ENCODE peak calls at places on chromosome 18, in six cellular contexts. A, V, D, G, L and H are unnamed samples. For H3K4me1 and H3K9me3, the result is how much of the 10 kb centered on the place peaks cover.

GRCh38 chr18:45755936-45756335 is 32.0 kb downstream of the SLC14A1 start:
- DNase-seq in D (no peak), G (no peak), A (peak), L (no peak), V (no peak), H (no peak)

GRCh38 chr18:22032392-22032961 is 136.9 kb upstream of the GATA6 start:
- DNase-seq in D (no peak), G (no peak), L (no peak), A (peak), V (no peak), H (no peak)

GRCh38 chr18:38933322-38933721 is 1367.7 kb upstream of the CELF4 start:
- DNase-seq in G (no peak), D (no peak), A (no peak), V (no peak), L (no peak), H (no peak)

GRCh38 chr18:48875314-48875941 is 75.3 kb downstream of the SMAD7 start:
- DNase-seq in A (no peak), V (peak), L (no peak), D (no peak), G (no peak), H (no peak)

GRCh38 chr18:65859075-65859474 is 108.3 kb downstream of the CDH7 start:
- DNase-seq in G (no peak), D (no peak), V (no peak), A (peak), L (no peak), H (no peak)

GRCh38 chr18:69172046-69172445 is 228.6 kb upstream of the DOK6 start:
- DNase-seq in G (no peak), D (no peak), A (no peak), V (no peak), L (no peak), H (no peak)

GRCh38 chr18:47746615-47747014 is 183.8 kb downstream of the SMAD2 start:
- DNase-seq in V (no peak), L (no peak), D (no peak), A (no peak), G (no peak), H (no peak)

GRCh38 chr18:23574611-23575308 is 11.5 kb downstream of the NPC1 start:
- DNase-seq in G (no peak), A (no peak), V (no peak), D (no peak), L (no peak), H (no peak)

GRCh38 chr18:36354989-36355388 is 57.5 kb downstream of the FHOD3 start:
- DNase-seq in G (no peak), L (no peak), D (no peak), V (no peak), A (no peak), H (no peak)

GRCh38 chr18:69840445-69840844 is 107.2 kb downstream of the CD226 start:
- DNase-seq in L (no peak), G (no peak), D (no peak), V (no peak), A (no peak), H (no peak)

GRCh38 chr18:23634692-23635091 is 28.0 kb downstream of the ANKRD29 start:
- DNase-seq in D (no peak), A (no peak), G (no peak), L (no peak), V (no peak), H (no peak)

GRCh38 chr18:47935321-47935720 is 4.9 kb upstream of the SMAD2 start:
- DNase-seq in V (no peak), G (no peak), L (no peak), A (no peak), D (no peak), H (no peak)

GRCh38 chr18:74597662-74598349 is at the start of gene ZNF407:
- DNase-seq in D (peak), A (peak), V (peak), L (peak), G (peak), H (peak)

GRCh38 chr18:62741118-62741566 is 25.8 kb downstream of the PHLPP1 start:
- DNase-seq in L (no peak), D (no peak), A (peak), G (no peak), V (no peak), H (no peak)

GRCh38 chr18:46793565-46793964 is 36.7 kb upstream of the ST8SIA5 start:
- DNase-seq in A (no peak), V (no peak), L (no peak), D (no peak), G (no peak), H (no peak)

GRCh38 chr18:12088731-12089375 is 4.8 kb upstream of the ANKRD62 start:
- DNase-seq in L (no peak), A (no peak), D (no peak), V (no peak), G (no peak), H (no peak)

GRCh38 chr18:5167827-5168226 is 29.2 kb downstream of the AKAIN1 start:
- DNase-seq in D (no peak), A (peak), L (no peak), G (no peak), V (no peak), H (no peak)

GRCh38 chr18:46289931-46290330 is 185.7 kb downstream of the HAUS1 start:
- DNase-seq in V (no peak), G (no peak), D (no peak), L (no peak), A (no peak), H (no peak)

GRCh38 chr18:23631746-23632145 is 31.0 kb downstream of the ANKRD29 start:
- DNase-seq in V (no peak), A (no peak), G (no peak), L (no peak), D (no peak), H (no peak)

GRCh38 chr18:45728341-45729010 is 4.5 kb downstream of the SLC14A1 start:
- DNase-seq in V (no peak), G (no peak), L (no peak), D (no peak), A (peak), H (no peak)

GRCh38 chr18:31042391-31043181 is at the start of gene DSC3:
- DNase-seq in L (no peak), D (no peak), V (peak), G (no peak), A (peak), H (no peak)

GRCh38 chr18:31040982-31041345 is 1.6 kb downstream of the DSC3 start:
- DNase-seq in D (no peak), V (no peak), G (no peak), A (peak), L (no peak), H (no peak)

GRCh38 chr18:31039426-31039825 is 3.1 kb downstream of the DSC3 start:
- DNase-seq in L (no peak), A (no peak), V (no peak), G (no peak), D (no peak), H (no peak)

GRCh38 chr18:31042068-31042390 is 513 bp downstream of the DSC3 start:
- DNase-seq in A (no peak), D (no peak), V (no peak), L (no peak), G (no peak), H (no peak)

DNA sequence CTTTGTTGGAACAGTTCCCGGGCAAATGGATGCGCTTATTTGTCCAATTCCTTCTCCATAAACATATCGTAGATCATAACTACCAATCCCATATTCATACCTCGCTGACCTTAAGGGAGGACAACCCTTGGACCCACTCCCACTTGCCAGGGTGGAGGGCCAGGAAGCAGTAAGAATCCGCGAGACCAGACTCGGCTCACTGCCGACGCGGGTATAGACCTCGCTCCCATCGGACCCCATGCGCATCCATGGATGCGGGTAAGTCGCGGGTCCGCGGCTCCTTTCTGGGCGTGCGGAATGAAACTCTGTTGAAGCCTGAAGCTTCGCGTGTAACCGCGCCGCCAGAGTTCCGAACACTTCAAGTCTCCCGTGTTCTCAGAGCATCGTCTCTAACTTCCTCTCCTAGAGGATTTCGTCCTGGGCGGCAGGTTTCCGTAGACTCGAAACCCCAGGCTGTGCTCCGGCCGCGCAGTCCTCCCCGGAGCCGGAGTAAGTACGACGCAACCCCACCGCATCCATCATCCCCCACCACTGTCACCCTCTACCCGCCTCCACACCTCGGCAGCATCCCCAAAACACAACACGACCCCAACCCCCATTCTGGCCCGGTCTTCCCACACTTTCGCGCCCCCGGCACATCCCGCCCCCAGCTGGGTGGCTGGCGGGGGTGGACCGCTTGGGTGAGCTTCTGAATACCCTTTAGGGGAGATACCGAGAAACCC is 1.0 kb downstream of the DSC3 start:
- DNase-seq in L (no peak), V (peak), D (no peak), A (peak), G (no peak), H (no peak)
- H3K27ac ChIP-seq in L (no peak), V (no peak), D (no peak), A (no peak), G (no peak), H (no peak)

GRCh38 chr18:58196164-58196563 is 152.1 kb downstream of the NEDD4L start:
- DNase-seq in G (no peak), L (no peak), D (no peak), V (no peak), A (no peak), H (no peak)
- H3K4me1 ChIP-seq in G (under half), L (under half), D (under half), V (under half), A (under half), H (under half)

DNA sequence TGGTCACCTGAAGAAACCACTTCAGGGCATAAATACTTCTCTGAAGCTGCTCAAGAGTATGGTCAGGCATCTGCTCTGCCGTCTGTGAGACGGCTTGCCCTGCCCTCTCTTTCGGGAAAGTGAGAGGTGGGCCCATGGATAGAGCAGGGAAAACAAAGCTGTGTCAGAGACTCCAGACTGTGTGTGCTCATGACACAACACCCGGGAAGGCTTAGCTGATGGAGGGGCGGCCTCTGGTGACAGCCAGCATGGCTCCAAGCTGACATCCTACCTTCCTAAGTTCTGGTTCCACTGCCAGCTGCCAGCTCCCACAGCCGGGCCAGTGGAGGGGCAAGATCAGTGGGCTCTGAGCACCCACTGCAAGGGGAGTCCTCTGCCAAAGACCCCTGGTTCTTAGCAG is 215.3 kb downstream of the ANKRD30B start:
- DNase-seq in L (no peak), A (no peak), G (no peak), D (no peak), V (no peak), H (no peak)
- H3K9me3 ChIP-seq in L (half or more), A (under half), G (under half), D (under half), V (under half), H (under half)

GRCh38 chr18:77127769-77128671 is 4.6 kb downstream of the MBP start:
- DNase-seq in G (peak), D (no peak), V (no peak), A (peak), L (no peak), H (no peak)
- H3K27ac ChIP-seq in G (peak), D (no peak), V (peak), A (peak), L (no peak), H (no peak)

DNA sequence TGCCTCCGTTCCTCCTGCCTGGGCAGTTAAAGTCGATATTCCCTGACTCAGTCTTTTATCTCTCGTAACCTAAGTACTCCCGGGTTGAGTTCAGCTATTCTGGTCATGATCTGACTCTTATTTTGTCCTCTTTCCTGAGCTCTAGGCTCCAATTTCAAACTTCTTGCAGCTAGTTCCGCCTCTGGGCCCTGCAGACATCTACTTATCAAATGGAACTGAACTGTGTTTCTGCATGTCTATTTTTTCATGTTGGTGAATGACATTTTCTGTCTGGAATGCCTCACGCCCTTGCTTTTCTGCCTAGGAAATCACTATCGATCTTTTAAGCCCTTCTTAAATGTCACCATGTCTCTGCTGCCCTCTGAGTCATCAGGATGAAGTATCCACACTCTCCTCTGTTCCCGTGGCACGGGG is 101.5 kb downstream of the VAPA start:
- DNase-seq in A (no peak), L (no peak), D (no peak), G (no peak), V (no peak), H (no peak)
- H3K4me1 ChIP-seq in A (under half), L (under half), D (under half), G (under half), V (under half), H (under half)